ENCODE peak calls at places on chromosomes 6 and 20, in four cellular contexts. One of them, this sample, is unnamed.
A peak's percentile ranks its signal among the peaks of the same experiment; 100 is the strongest.

GRCh38 chr6:96610019-96610418 is 47.1 kb downstream of the FHL5 start:
- DNase-seq in GDM1: no peak
- DNase-seq in amniotic stem cell: no peak
- DNase-seq in T-helper 2 cell: no peak
- DNase-seq in this sample: no peak

GRCh38 chr6:22250486-22250885 is 46.4 kb downstream of the PRL start:
- DNase-seq in GDM1: no peak
- DNase-seq in amniotic stem cell: no peak
- DNase-seq in T-helper 2 cell: no peak
- DNase-seq in this sample: no peak

GRCh38 chr6:10403385-10404106 is 11.3 kb downstream of the TFAP2A start:
- DNase-seq in GDM1: no peak
- DNase-seq in amniotic stem cell: peak; percentile 55
- DNase-seq in T-helper 2 cell: no peak
- DNase-seq in this sample: peak; percentile 67

GRCh38 chr6:69416739-69417138 is 380.1 kb downstream of the LMBRD1 start:
- DNase-seq in GDM1: no peak
- DNase-seq in amniotic stem cell: no peak
- DNase-seq in T-helper 2 cell: no peak
- DNase-seq in this sample: no peak

GRCh38 chr6:123415844-123416468 is 220.8 kb downstream of the TRDN start:
- DNase-seq in GDM1: peak; percentile 27
- DNase-seq in amniotic stem cell: peak; percentile 3
- DNase-seq in T-helper 2 cell: no peak
- DNase-seq in this sample: peak; percentile 1

GRCh38 chr20:641516-641913 is 11.5 kb downstream of the SRXN1 start:
- DNase-seq in GDM1: no peak
- DNase-seq in amniotic stem cell: no peak
- DNase-seq in T-helper 2 cell: no peak
- DNase-seq in this sample: no peak

GRCh38 chr20:44113642-44113945 is 73.4 kb downstream of the JPH2 start:
- DNase-seq in GDM1: no peak
- DNase-seq in amniotic stem cell: no peak
- DNase-seq in T-helper 2 cell: no peak
- DNase-seq in this sample: no peak

GRCh38 chr6:2448826-2449571 is 203.6 kb upstream of the GMDS start:
- DNase-seq in GDM1: peak; percentile 16
- DNase-seq in amniotic stem cell: peak; percentile 65
- DNase-seq in T-helper 2 cell: no peak
- DNase-seq in this sample: peak; percentile 40

GRCh38 chr20:48690888-48691287 is 136.9 kb downstream of the PREX1 start:
- DNase-seq in GDM1: no peak
- DNase-seq in amniotic stem cell: no peak
- DNase-seq in T-helper 2 cell: no peak
- DNase-seq in this sample: no peak

This sample was measured in AG04449.